ENCODE peak calls at places on chromosome 7, in six cellular contexts. X, C, O, L, W and P are unnamed samples.

GRCh38 chr7:46145412-46145811 is 224.3 kb upstream of the IGFBP3 start:
- DNase-seq in C (peak; percentile 99), O (peak; percentile 99), W (no peak), L (peak; percentile 79), X (peak; percentile 82), P (peak; percentile 46)

GRCh38 chr7:128063025-128063560 is 31.9 kb upstream of the LRRC4 start:
- DNase-seq in W (no peak), O (no peak), C (peak; percentile 22), X (no peak), L (no peak), P (no peak)

GRCh38 chr7:150572496-150572895 is 5.3 kb downstream of the GIMAP4 start:
- DNase-seq in O (no peak), C (no peak), W (no peak), L (no peak), X (no peak), P (no peak)

GRCh38 chr7:149860821-149861727 is 12.7 kb upstream of the ATP6V0E2 start:
- DNase-seq in W (peak; percentile 89), C (no peak), L (peak; percentile 82), O (peak; percentile 59), X (no peak), P (no peak)

GRCh38 chr7:40865441-40866233 is 730.8 kb downstream of the SUGCT start:
- DNase-seq in O (peak; percentile 5), C (no peak), W (no peak), X (no peak), L (no peak), P (no peak)

GRCh38 chr7:127968547-127968946 is 62.7 kb downstream of the LRRC4 start:
- DNase-seq in C (no peak), L (no peak), O (no peak), W (no peak), X (no peak), P (no peak)

GRCh38 chr7:69808401-69808800 is 210.1 kb downstream of the AUTS2 start:
- DNase-seq in X (no peak), C (no peak), O (no peak), W (no peak), L (no peak), P (no peak)

GRCh38 chr7:1925973-1926907 is 256.2 kb downstream of the ELFN1 start:
- DNase-seq in L (no peak), X (no peak), C (no peak), O (no peak), W (no peak), P (no peak)

DNA sequence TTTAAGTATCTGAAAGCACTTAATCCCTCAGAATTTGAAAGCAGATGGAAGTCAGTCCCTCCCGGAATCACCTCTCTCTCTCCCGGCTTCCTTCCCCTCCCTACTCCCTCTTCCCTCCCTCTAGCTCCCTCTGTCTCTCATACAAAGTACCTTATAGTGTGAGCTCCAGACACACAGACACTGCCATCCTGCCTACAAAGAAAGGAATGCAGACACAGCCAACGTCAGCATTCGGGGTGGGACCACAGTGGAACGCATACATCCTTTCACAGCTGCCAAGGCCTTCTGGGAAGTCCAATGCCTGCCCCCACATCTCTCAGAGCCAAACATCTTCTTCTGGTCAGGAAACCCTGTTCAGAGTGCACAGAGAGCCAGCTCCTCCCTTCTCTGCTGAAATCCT is 9.3 kb downstream of the NOD1 start:
- DNase-seq in W (peak; percentile 66), L (peak; percentile 90), O (peak; percentile 98), X (peak; percentile 95), C (peak; percentile 99), P (peak; percentile 58)
- H3K18ac ChIP-seq in W (peak overlapping the region; percentile 86), L (peak overlapping the region; percentile 1), O (peak overlapping the region; percentile 34), X (no peak overlapping the region), C (peak overlapping the region; percentile 91), P (no peak overlapping the region)

GRCh38 chr7:103967401-103967800 is 22.1 kb downstream of the RELN start:
- DNase-seq in X (no peak), O (peak; percentile 80), C (no peak), L (no peak), W (no peak), P (no peak)

GRCh38 chr7:103972779-103973434 is 16.6 kb downstream of the RELN start:
- DNase-seq in O (peak; percentile 18), X (no peak), W (no peak), C (no peak), L (no peak), P (no peak)
- H2BK15ac ChIP-seq in O (no peak overlapping the region), X (no peak overlapping the region), W (no peak overlapping the region), C (no peak overlapping the region), L (no peak overlapping the region), P (no peak overlapping the region)

GRCh38 chr7:112183266-112183665 is 22.9 kb downstream of the DOCK4 start:
- DNase-seq in W (no peak), C (no peak), X (no peak), L (no peak), O (no peak), P (no peak)

GRCh38 chr7:112182749-112183148 is 23.4 kb downstream of the DOCK4 start:
- DNase-seq in O (no peak), W (no peak), X (no peak), C (no peak), L (no peak), P (no peak)

GRCh38 chr7:112185005-112185834 is 21.0 kb downstream of the DOCK4 start:
- DNase-seq in W (no peak), X (no peak), O (no peak), L (no peak), C (no peak), P (no peak)

GRCh38 chr7:112186300-112186699 is 19.9 kb downstream of the DOCK4 start:
- DNase-seq in O (no peak), C (no peak), W (no peak), L (no peak), X (no peak), P (no peak)

DNA sequence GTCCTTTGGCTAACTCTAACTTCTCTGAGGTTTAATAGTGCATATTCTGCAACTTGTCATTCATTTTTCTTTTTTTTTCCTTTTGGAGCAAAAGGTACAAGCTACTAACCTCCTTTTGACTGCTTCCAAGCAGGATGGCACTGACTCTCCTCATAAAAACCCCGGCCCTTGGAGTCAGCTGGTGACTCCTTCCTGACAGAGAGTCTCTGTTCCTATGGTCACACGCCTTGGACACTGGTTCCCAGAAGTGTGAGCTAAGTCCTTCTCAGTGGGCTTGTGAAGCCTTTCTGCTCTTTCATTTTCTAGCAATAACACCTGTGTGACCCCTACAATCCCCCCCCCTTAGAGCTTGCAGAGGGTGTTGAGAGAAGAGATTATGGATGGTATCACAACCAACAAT is 21.7 kb downstream of the DOCK4 start:
- DNase-seq in W (no peak), L (no peak), O (no peak), C (no peak), X (no peak), P (no peak)
- H3K18ac ChIP-seq in W (no peak overlapping the region), L (no peak overlapping the region), O (no peak overlapping the region), C (no peak overlapping the region), X (no peak overlapping the region), P (peak overlapping the region; percentile 11)

GRCh38 chr7:129578829-129579228 is 32.7 kb upstream of the NRF1 start:
- DNase-seq in L (no peak), X (no peak), O (no peak), C (no peak), W (no peak), P (no peak)
- H2BK15ac ChIP-seq in L (no peak overlapping the region), X (no peak overlapping the region), O (no peak overlapping the region), C (no peak overlapping the region), W (no peak overlapping the region), P (no peak overlapping the region)

GRCh38 chr7:130961128-130961601 is 227.2 kb upstream of the KLF14 start:
- DNase-seq in X (peak; percentile 89), L (no peak), W (no peak), O (no peak), C (peak; percentile 77), P (no peak)
- H3K18ac ChIP-seq in X (peak overlapping the region; percentile 96), L (no peak overlapping the region), W (no peak overlapping the region), O (no peak overlapping the region), C (peak overlapping the region; percentile 92), P (no peak overlapping the region)

GRCh38 chr7:47153076-47153475 is 428.8 kb downstream of the TNS3 start:
- DNase-seq in C (peak; percentile 96), L (no peak), X (peak; percentile 88), W (no peak), O (no peak), P (no peak)
- H2BK15ac ChIP-seq in C (no peak overlapping the region), L (no peak overlapping the region), X (no peak overlapping the region), W (no peak overlapping the region), O (no peak overlapping the region), P (no peak overlapping the region)

GRCh38 chr7:16644157-16644556 is 1.4 kb downstream of the ANKMY2 start:
- DNase-seq in O (no peak), L (no peak), W (no peak), C (no peak), X (no peak), P (no peak)

GRCh38 chr7:16645593-16646426 is at the start of the genes ANKMY2 and BZW2:
- DNase-seq in X (peak; percentile 97), L (peak; percentile 96), C (peak; percentile 97), O (peak; percentile 98), W (peak; percentile 89), P (peak; percentile 94)

GRCh38 chr7:16646427-16647081 is 573 bp downstream of the BZW2 start:
- DNase-seq in O (peak; percentile 32), C (no peak), L (no peak), W (no peak), X (peak; percentile 36), P (no peak)

GRCh38 chr7:16644624-16644986 is 949 bp downstream of the ANKMY2 start:
- DNase-seq in O (no peak), L (no peak), C (peak; percentile 47), X (peak; percentile 73), W (no peak), P (no peak)

GRCh38 chr7:16644987-16645592 is 464 bp downstream of the ANKMY2 start:
- DNase-seq in W (peak; percentile 52), C (no peak), L (no peak), O (no peak), X (peak; percentile 57), P (no peak)
- H3K18ac ChIP-seq in W (no peak overlapping the region), C (peak overlapping the region; percentile 56), L (peak overlapping the region; percentile 36), O (peak overlapping the region; percentile 25), X (peak overlapping the region; percentile 48), P (peak overlapping the region; percentile 95)

GRCh38 chr7:43956022-43956421 is 29.8 kb downstream of the UBE2D4 start:
- DNase-seq in O (no peak), X (no peak), L (no peak), W (no peak), C (no peak), P (no peak)
- H2BK15ac ChIP-seq in O (no peak overlapping the region), X (no peak overlapping the region), L (no peak overlapping the region), W (no peak overlapping the region), C (no peak overlapping the region), P (no peak overlapping the region)